ENCODE peak calls at places on chromosomes 13 and 19, in nine cellular contexts. W is astrocyte; I is transverse colon; K is HFF-Myc; Y is lower leg skin; D is CD4-positive, alpha-beta memory T cell; F is HCT116; O is endodermal cell; J is aorta. G is an unnamed sample.

GRCh38 chr19:35644987-35645679 is 3.0 kb upstream of the COX6B1 start:
- DNase-seq in Y (peak; percentile 80), O (peak; percentile 98), W (no peak), I (peak; percentile 92), F (peak; percentile 56), J (peak; percentile 96), D (peak; percentile 54), K (no peak), G (no peak)

GRCh38 chr19:9171393-9171991 is 7.3 kb upstream of the OR7D2 start:
- DNase-seq in K (no peak), D (no peak), F (no peak), O (no peak), W (no peak), J (no peak), Y (no peak), I (no peak), G (no peak)

GRCh38 chr13:23506821-23507210 is 63.4 kb upstream of the TNFRSF19 start:
- DNase-seq in W (peak; percentile 99), Y (no peak), I (no peak), O (no peak), D (no peak), K (no peak), F (no peak), J (no peak), G (peak; percentile 74)

GRCh38 chr13:40292108-40292507 is 374.3 kb downstream of the FOXO1 start:
- DNase-seq in K (no peak), J (no peak), I (no peak), Y (no peak), F (no peak), O (no peak), D (no peak), W (no peak), G (no peak)

GRCh38 chr13:104357174-104357573 is 1291.0 kb upstream of the SLC10A2 start:
- DNase-seq in K (no peak), Y (no peak), J (no peak), W (peak; percentile 73), I (no peak), F (no peak), O (no peak), D (no peak), G (peak; percentile 2)

GRCh38 chr19:18906605-18907519 is 10.9 kb upstream of the CERS1 start:
- DNase-seq in Y (no peak), D (no peak), J (no peak), K (no peak), F (no peak), I (no peak), O (no peak), W (no peak), G (no peak)

GRCh38 chr13:43023244-43023931 is at the start of gene DNAJC15:
- DNase-seq in O (peak; percentile 86), I (peak; percentile 86), W (peak; percentile 75), D (peak; percentile 85), K (peak; percentile 52), Y (peak; percentile 85), J (peak; percentile 97), F (peak; percentile 63), G (no peak)

GRCh38 chr13:50152655-50153309 is 137.5 kb downstream of the KCNRG start:
- DNase-seq in I (no peak), O (no peak), W (no peak), K (no peak), J (no peak), F (no peak), D (no peak), Y (no peak), G (no peak)

GRCh38 chr19:33804021-33804799 is 7.5 kb downstream of the KCTD15 start:
- DNase-seq in K (no peak), I (peak; percentile 94), O (no peak), J (peak; percentile 90), D (no peak), W (peak; percentile 82), Y (peak; percentile 82), F (no peak), G (peak; percentile 36)

GRCh38 chr13:51154029-51154555 is 43.0 kb upstream of the C13orf42 start:
- DNase-seq in D (no peak), K (no peak), W (peak; percentile 64), Y (no peak), O (peak; percentile 28), J (no peak), F (no peak), I (no peak), G (no peak)

GRCh38 chr13:73754727-73755292 is 379.4 kb downstream of the KLF12 start:
- DNase-seq in I (no peak), F (peak; percentile 40), D (peak; percentile 45), Y (peak; percentile 40), O (no peak), J (no peak), W (peak; percentile 36), K (peak; percentile 52), G (peak; percentile 7)

GRCh38 chr19:18308948-18309325 is 13.9 kb downstream of the LSM4 start:
- DNase-seq in D (no peak), J (no peak), F (no peak), I (no peak), K (no peak), Y (no peak), W (no peak), O (no peak), G (no peak)

GRCh38 chr13:84980571-84980970 is 818.6 kb downstream of the SLITRK6 start:
- DNase-seq in I (no peak), J (no peak), K (no peak), F (no peak), W (no peak), O (no peak), Y (no peak), D (no peak), G (no peak)

GRCh38 chr19:12194827-12195500 is 32.1 kb downstream of the ZNF136 start:
- DNase-seq in W (peak; percentile 58), J (peak; percentile 88), I (peak; percentile 79), Y (peak; percentile 79), O (no peak), K (no peak), D (peak; percentile 53), F (no peak), G (no peak)

GRCh38 chr19:37403403-37403802 is 32.5 kb downstream of the ZNF527 start:
- DNase-seq in D (no peak), K (no peak), W (no peak), J (no peak), I (no peak), Y (no peak), F (no peak), O (no peak), G (no peak)

GRCh38 chr13:35771898-35772297 is 295.4 kb upstream of the MAB21L1 start:
- DNase-seq in O (no peak), K (peak; percentile 17), I (no peak), Y (no peak), F (no peak), W (peak; percentile 96), D (no peak), J (no peak), G (peak; percentile 96)

GRCh38 chr13:101709952-101710351 is 257.5 kb downstream of the ITGBL1 start:
- DNase-seq in K (no peak), Y (no peak), F (no peak), W (no peak), I (no peak), O (no peak), D (no peak), J (no peak), G (no peak)

GRCh38 chr13:49418206-49418605 is 25.7 kb downstream of the CAB39L start:
- DNase-seq in Y (no peak), W (no peak), O (no peak), F (no peak), D (no peak), K (no peak), I (no peak), J (no peak), G (no peak)

GRCh38 chr13:114067381-114067885 is 65.0 kb downstream of the RASA3 start:
- DNase-seq in D (peak; percentile 16), Y (no peak), F (no peak), K (peak; percentile 80), W (peak; percentile 53), I (no peak), O (no peak), J (peak; percentile 70), G (no peak)

GRCh38 chr13:107843281-107843680 is 372.1 kb downstream of the LIG4 start:
- DNase-seq in F (no peak), W (no peak), I (no peak), O (no peak), D (no peak), K (no peak), Y (no peak), J (no peak), G (no peak)
- H3K4me3 ChIP-seq in F (no peak overlapping the region), W (no peak overlapping the region), I (no peak overlapping the region), O (no peak overlapping the region), D (no peak overlapping the region), K (no peak overlapping the region), Y (no peak overlapping the region), J (no peak overlapping the region), G (no peak overlapping the region)

GRCh38 chr13:97221989-97222700 is at the start of gene MBNL2:
- DNase-seq in K (peak; percentile 88), D (peak; percentile 83), J (peak; percentile 96), O (peak; percentile 93), F (peak; percentile 81), Y (peak; percentile 93), I (peak; percentile 94), W (peak; percentile 92), G (peak; percentile 87)
- H3K4me3 ChIP-seq in K (peak within 1 kb of the TSS; percentile 65), D (peak within 1 kb of the TSS; percentile 49), J (peak within 1 kb of the TSS; percentile 96), O (peak within 1 kb of the TSS; percentile 73), F (peak within 1 kb of the TSS; percentile 85), Y (peak within 1 kb of the TSS; percentile 37), I (peak within 1 kb of the TSS; percentile 79), W (peak within 1 kb of the TSS; percentile 86), G (peak within 1 kb of the TSS; percentile 63)

GRCh38 chr13:37595162-37595561 is 3.4 kb downstream of the POSTN start:
- DNase-seq in J (no peak), O (no peak), D (no peak), K (no peak), I (no peak), Y (no peak), F (no peak), W (peak; percentile 68), G (no peak)

GRCh38 chr13:37597477-37597876 is 1.1 kb downstream of the POSTN start:
- DNase-seq in O (no peak), I (no peak), K (no peak), Y (no peak), J (no peak), D (no peak), W (no peak), F (no peak), G (no peak)

GRCh38 chr13:37602743-37603381 is 4.3 kb upstream of the POSTN start:
- DNase-seq in O (no peak), K (no peak), D (no peak), F (no peak), Y (no peak), W (no peak), I (no peak), J (no peak), G (no peak)

GRCh38 chr13:37599509-37599908 is 941 bp upstream of the POSTN start:
- DNase-seq in D (no peak), O (no peak), K (no peak), J (no peak), I (no peak), F (no peak), Y (no peak), W (peak; percentile 16), G (no peak)

GRCh38 chr13:37598572-37598971 is at the start of gene POSTN:
- DNase-seq in D (no peak), O (no peak), W (peak; percentile 61), F (no peak), Y (no peak), K (no peak), I (no peak), J (no peak), G (no peak)
- H3K4me3 ChIP-seq in D (no peak within 1 kb of the TSS), O (no peak within 1 kb of the TSS), W (peak within 1 kb of the TSS; percentile 58), F (no peak within 1 kb of the TSS), Y (no peak within 1 kb of the TSS), K (no peak within 1 kb of the TSS), I (peak within 1 kb of the TSS; percentile 33), J (peak within 1 kb of the TSS; percentile 20), G (no peak within 1 kb of the TSS)

GRCh38 chr19:1406818-1407661 is at the start of gene DAZAP1:
- DNase-seq in D (peak; percentile 100), J (peak; percentile 100), W (peak; percentile 90), I (peak; percentile 100), K (peak; percentile 88), F (peak; percentile 96), Y (peak; percentile 98), O (peak; percentile 99), G (no peak)
- H3K4me3 ChIP-seq in D (peak within 1 kb of the TSS; percentile 91), J (peak within 1 kb of the TSS; percentile 97), W (peak within 1 kb of the TSS; percentile 84), I (peak within 1 kb of the TSS; percentile 99), K (peak within 1 kb of the TSS; percentile 70), F (peak within 1 kb of the TSS; percentile 59), Y (peak within 1 kb of the TSS; percentile 80), O (peak within 1 kb of the TSS; percentile 93), G (peak within 1 kb of the TSS; percentile 93)